ENCODE peak calls at places on chromosomes 16 and 17, in eight cellular contexts. E is PC-3, Q is thoracic aorta, A is uterus, B is heart left ventricle, Y is NB4, L is stomach, V is transverse colon. D is an unnamed sample.

GRCh38 chr17:57810740-57811632 is 38.9 kb downstream of the MRPS23 start:
- DNase-seq in V (peak), A (peak), B (peak), Q (no peak), Y (peak), E (no peak), L (no peak), D (no peak)

GRCh38 chr16:11446566-11447119 is 101.4 kb downstream of the RMI2 start:
- DNase-seq in V (no peak), B (no peak), Q (no peak), L (no peak), Y (no peak), E (no peak), A (no peak), D (no peak)

GRCh38 chr17:58785097-58785496 is 29.4 kb downstream of the PPM1E start:
- DNase-seq in E (no peak), L (no peak), A (no peak), B (no peak), Y (no peak), V (no peak), Q (no peak), D (no peak)

GRCh38 chr17:32621612-32622312 is 135.0 kb downstream of the CDK5R1 start:
- DNase-seq in V (no peak), A (no peak), Q (no peak), Y (peak), L (no peak), E (no peak), B (no peak), D (no peak)

GRCh38 chr17:48542956-48543853 is 1.7 kb downstream of the HOXB2 start:
- DNase-seq in Y (no peak), L (no peak), B (no peak), V (peak), E (peak), Q (no peak), A (peak), D (no peak)

GRCh38 chr17:57130708-57131461 is 45.8 kb downstream of the AKAP1 start:
- DNase-seq in V (peak), E (peak), B (peak), Y (peak), A (peak), L (peak), Q (peak), D (peak)

GRCh38 chr17:48907713-48908046 is 527 bp upstream of the UBE2Z start:
- DNase-seq in Q (no peak), V (no peak), B (no peak), Y (no peak), E (peak), L (no peak), A (no peak), D (no peak)

GRCh38 chr16:15958703-15959348 is 9.4 kb downstream of the ABCC1 start:
- DNase-seq in A (no peak), B (no peak), Q (no peak), E (no peak), L (no peak), V (no peak), Y (no peak), D (no peak)

GRCh38 chr16:26252598-26252997 is 560.8 kb downstream of the HS3ST4 start:
- DNase-seq in Q (no peak), A (no peak), E (no peak), L (no peak), B (no peak), V (no peak), Y (no peak), D (no peak)

GRCh38 chr17:42985225-42985624 is 4.9 kb downstream of the RUNDC1 start:
- DNase-seq in B (no peak), L (no peak), Q (no peak), V (no peak), Y (peak), E (no peak), A (no peak), D (no peak)

GRCh38 chr16:66426112-66427035 is 721 bp upstream of the BEAN1 start:
- DNase-seq in V (no peak), B (no peak), E (no peak), Y (no peak), L (no peak), A (no peak), Q (no peak), D (no peak)

GRCh38 chr16:86061318-86061695 is 162.3 kb downstream of the IRF8 start:
- DNase-seq in A (no peak), Q (no peak), B (no peak), Y (no peak), V (no peak), E (no peak), L (no peak), D (no peak)

GRCh38 chr16:4868046-4868445 is 20.8 kb downstream of the UBN1 start:
- DNase-seq in L (no peak), V (no peak), A (no peak), B (no peak), E (no peak), Y (no peak), Q (no peak), D (no peak)

GRCh38 chr16:27374231-27374793 is 27.7 kb upstream of the IL21R start:
- DNase-seq in E (no peak), V (no peak), A (no peak), Y (peak), L (no peak), Q (no peak), B (no peak), D (no peak)

GRCh38 chr16:53515811-53516210 is 12.8 kb upstream of the AKTIP start:
- DNase-seq in A (no peak), Q (no peak), E (no peak), V (no peak), Y (no peak), B (no peak), L (no peak), D (no peak)

GRCh38 chr17:35892091-35892637 is 12.0 kb upstream of the CCL5 start:
- DNase-seq in A (no peak), L (no peak), V (no peak), E (no peak), B (no peak), Y (peak), Q (no peak), D (no peak)

GRCh38 chr16:12868788-12869187 is 32.6 kb upstream of the SHISA9 start:
- DNase-seq in B (no peak), Q (no peak), Y (no peak), E (no peak), A (no peak), V (no peak), L (no peak), D (no peak)

GRCh38 chr17:58969156-58969555 is 137.5 kb downstream of the TRIM37 start:
- DNase-seq in Y (no peak), A (no peak), E (no peak), L (no peak), Q (no peak), V (no peak), B (no peak), D (no peak)

GRCh38 chr16:75931043-75931442 is 204.8 kb upstream of the CPHXL start:
- DNase-seq in E (peak), L (no peak), Q (no peak), B (no peak), V (no peak), A (no peak), Y (no peak), D (no peak)

GRCh38 chr16:57226701-57227621 is 18.1 kb upstream of the ARL2BP start:
- DNase-seq in B (no peak), Y (no peak), A (no peak), Q (no peak), E (no peak), L (no peak), V (no peak), D (no peak)

GRCh38 chr16:79723583-79724168 is 123.1 kb upstream of the MAF start:
- DNase-seq in L (peak), V (peak), A (no peak), B (no peak), Y (no peak), Q (no peak), E (no peak), D (no peak)

GRCh38 chr16:11583889-11584565 is 2.7 kb downstream of the LITAF start:
- DNase-seq in A (no peak), V (peak), B (no peak), Q (no peak), E (peak), L (peak), Y (peak), D (peak)

GRCh38 chr16:130533-131173 is 7.8 kb downstream of the NPRL3 start:
- DNase-seq in V (no peak), L (no peak), B (no peak), Q (no peak), Y (no peak), E (no peak), A (no peak), D (no peak)

GRCh38 chr17:2122641-2123302 is 67.9 kb downstream of the HIC1 start:
- DNase-seq in Q (no peak), B (peak), A (peak), L (peak), V (peak), Y (peak), E (no peak), D (no peak)

GRCh38 chr16:50547340-50547865 is 793 bp upstream of the NKD1 start:
- DNase-seq in L (peak), E (peak), V (peak), A (peak), Y (peak), B (no peak), Q (no peak), D (no peak)

GRCh38 chr17:14464741-14465140 is 163.9 kb downstream of the HS3ST3B1 start:
- DNase-seq in A (no peak), Q (no peak), Y (no peak), L (no peak), B (no peak), V (no peak), E (peak), D (no peak)

GRCh38 chr17:42526031-42526444 is 10.0 kb upstream of the NAGLU start:
- DNase-seq in B (peak), V (peak), L (no peak), E (no peak), Y (no peak), A (no peak), Q (no peak), D (no peak)

GRCh38 chr16:85648782-85649181 is 35.7 kb downstream of the GSE1 start:
- DNase-seq in Q (no peak), A (no peak), Y (no peak), V (no peak), L (no peak), E (no peak), B (no peak), D (no peak)

GRCh38 chr16:2019500-2019899 is at the start of gene NPW:
- DNase-seq in E (no peak), A (no peak), L (no peak), Y (no peak), B (no peak), V (no peak), Q (no peak), D (no peak)

GRCh38 chr16:2022723-2023097 is 3.1 kb downstream of the NPW start:
- DNase-seq in L (no peak), Y (no peak), A (no peak), E (peak), Q (no peak), V (no peak), B (no peak), D (no peak)

GRCh38 chr16:2023098-2023925 is 3.4 kb upstream of the NHERF2 start:
- DNase-seq in Q (peak), V (peak), Y (peak), L (peak), E (peak), B (peak), A (peak), D (peak)

GRCh38 chr16:2016407-2016922 is 3.1 kb upstream of the NPW start:
- DNase-seq in V (no peak), Y (peak), Q (no peak), L (no peak), B (no peak), A (no peak), E (no peak), D (no peak)

DNA sequence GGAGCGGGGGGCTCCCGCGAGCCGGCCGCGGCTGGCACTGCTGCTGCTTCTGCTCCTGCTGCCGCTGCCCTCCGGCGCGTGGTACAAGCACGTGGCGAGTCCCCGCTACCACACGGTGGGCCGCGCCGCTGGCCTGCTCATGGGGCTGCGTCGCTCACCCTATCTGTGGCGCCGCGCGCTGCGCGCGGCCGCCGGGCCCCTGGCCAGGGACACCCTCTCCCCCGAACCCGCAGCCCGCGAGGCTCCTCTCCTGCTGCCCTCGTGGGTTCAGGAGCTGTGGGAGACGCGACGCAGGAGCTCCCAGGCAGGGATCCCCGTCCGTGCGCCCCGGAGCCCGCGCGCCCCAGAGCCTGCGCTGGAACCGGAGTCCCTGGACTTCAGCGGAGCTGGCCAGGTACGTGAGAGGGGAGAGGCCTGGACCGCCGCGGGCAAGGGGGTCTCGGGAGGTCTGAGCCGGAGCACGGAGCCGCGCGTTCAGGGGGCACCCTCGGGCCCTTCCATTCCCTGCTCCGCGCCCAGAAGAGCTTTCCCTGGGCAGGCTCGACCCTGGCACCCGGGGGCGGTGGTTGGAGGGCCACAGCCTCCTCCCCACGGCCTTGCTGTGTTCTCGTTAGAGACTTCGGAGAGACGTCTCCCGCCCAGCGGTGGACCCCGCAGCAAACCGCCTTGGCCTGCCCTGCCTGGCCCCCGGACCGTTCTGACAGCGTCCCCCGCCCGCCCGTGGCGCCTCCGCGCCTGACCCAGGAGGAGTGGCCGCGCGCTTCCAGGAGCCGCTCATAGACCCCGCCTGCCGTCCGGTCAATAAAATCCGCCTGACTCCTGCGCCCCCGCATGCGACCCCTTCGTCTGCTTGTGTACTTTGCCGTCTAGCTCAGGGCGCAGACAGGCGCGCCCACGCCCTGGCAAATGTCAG is 590 bp downstream of the NPW start:
- DNase-seq in A (no peak), V (no peak), L (no peak), Y (no peak), E (no peak), B (no peak), Q (no peak), D (no peak)
- H3K4me3 ChIP-seq in A (no peak), V (no peak), L (no peak), Y (no peak), E (peak), B (peak), Q (no peak), D (no peak)

GRCh38 chr17:34725740-34726139 is 146.4 kb downstream of the TMEM132E start:
- DNase-seq in L (no peak), B (no peak), E (no peak), V (no peak), Q (no peak), Y (peak), A (no peak), D (no peak)

GRCh38 chr17:34725008-34725407 is 145.6 kb downstream of the TMEM132E start:
- DNase-seq in Y (no peak), L (no peak), B (no peak), Q (no peak), V (no peak), E (no peak), A (no peak), D (no peak)

GRCh38 chr17:34721326-34721725 is 141.9 kb downstream of the TMEM132E start:
- DNase-seq in B (no peak), A (no peak), Q (no peak), V (no peak), E (peak), L (no peak), Y (no peak), D (peak)

GRCh38 chr17:34726536-34727384 is 147.4 kb downstream of the TMEM132E start:
- DNase-seq in L (no peak), V (no peak), E (no peak), Q (no peak), B (no peak), A (no peak), Y (no peak), D (no peak)

DNA sequence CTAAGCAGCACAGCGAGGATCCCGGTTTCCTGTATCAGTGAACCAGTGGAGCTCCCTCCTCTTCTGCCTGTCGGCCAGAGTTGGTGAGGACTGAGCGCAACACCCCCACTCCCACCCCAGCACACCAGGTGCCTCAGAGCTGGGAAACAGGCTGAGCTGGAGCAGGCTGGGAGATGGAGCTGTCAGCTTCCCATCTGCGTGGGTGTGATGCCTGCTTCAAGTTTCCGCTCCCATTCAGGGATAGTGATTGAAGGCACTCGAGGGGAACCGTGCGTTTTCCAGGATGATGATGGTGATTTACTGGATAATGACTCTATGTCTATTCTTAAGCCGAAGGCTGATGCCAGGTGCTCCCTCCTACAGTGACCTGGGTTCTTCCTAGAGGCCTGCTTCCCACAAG is 144.5 kb downstream of the TMEM132E start:
- DNase-seq in Y (no peak), A (no peak), E (no peak), L (no peak), V (no peak), Q (no peak), B (no peak), D (no peak)
- TF ChIP-seq CTCF in Y (no peak), A (no peak), E (no peak), L (no peak), V (no peak), Q (no peak), B (no peak), D (no peak)

GRCh38 chr16:67668495-67669157 is 2.0 kb downstream of the C16orf86 start:
- DNase-seq in B (no peak), V (no peak), L (no peak), E (no peak), A (no peak), Q (no peak), Y (peak), D (no peak)

GRCh38 chr16:67667817-67668494 is 1.3 kb downstream of the C16orf86 start:
- DNase-seq in A (peak), L (peak), Q (peak), B (peak), E (peak), Y (peak), V (peak), D (peak)

GRCh38 chr16:67666032-67666537 is 465 bp downstream of the ENKD1 start:
- DNase-seq in L (no peak), V (peak), Y (peak), Q (no peak), A (no peak), B (no peak), E (no peak), D (no peak)

GRCh38 chr16:67666538-67667433 is at the start of the genes C16orf86 and ENKD1:
- DNase-seq in Y (peak), L (peak), A (peak), V (peak), B (peak), E (peak), Q (no peak), D (peak)

DNA sequence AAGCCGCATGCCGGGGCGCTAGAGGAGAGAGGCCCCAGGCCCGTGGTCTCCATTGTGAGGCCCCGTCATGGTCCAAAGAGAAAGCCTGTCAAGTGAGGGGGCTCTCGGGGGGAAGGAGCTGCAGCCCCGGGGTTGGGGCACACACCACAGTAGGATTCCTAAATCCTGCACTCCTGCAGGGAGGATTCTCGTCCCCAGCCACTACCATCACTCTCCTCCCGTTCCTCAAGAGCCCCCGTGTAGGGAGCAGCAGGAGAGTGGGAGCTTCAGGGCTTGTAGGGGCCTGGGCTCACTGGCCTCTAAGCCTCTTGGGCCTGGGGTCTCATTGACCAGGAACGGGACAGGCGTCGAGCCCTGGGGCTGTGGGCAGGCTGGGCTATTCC is 811 bp downstream of the C16orf86 start:
- DNase-seq in B (no peak), Y (no peak), Q (no peak), A (no peak), L (no peak), V (no peak), E (no peak), D (no peak)
- H3K4me3 ChIP-seq in B (peak), Y (peak), Q (peak), A (peak), L (peak), V (no peak), E (no peak), D (no peak)

GRCh38 chr16:71340406-71340805 is 18.1 kb upstream of the CALB2 start:
- DNase-seq in V (no peak), Y (no peak), L (no peak), A (no peak), B (no peak), Q (no peak), E (no peak), D (no peak)

GRCh38 chr16:71338632-71339031 is 19.9 kb upstream of the CALB2 start:
- DNase-seq in V (no peak), Y (no peak), A (no peak), E (no peak), Q (no peak), L (no peak), B (no peak), D (peak)

GRCh38 chr16:71337631-71338030 is 20.9 kb upstream of the CALB2 start:
- DNase-seq in B (no peak), Y (no peak), A (no peak), Q (no peak), E (no peak), L (no peak), V (no peak), D (no peak)

GRCh38 chr16:71339481-71340171 is 18.9 kb upstream of the CALB2 start:
- DNase-seq in B (no peak), A (no peak), E (no peak), Q (no peak), V (no peak), L (no peak), Y (no peak), D (peak)

DNA sequence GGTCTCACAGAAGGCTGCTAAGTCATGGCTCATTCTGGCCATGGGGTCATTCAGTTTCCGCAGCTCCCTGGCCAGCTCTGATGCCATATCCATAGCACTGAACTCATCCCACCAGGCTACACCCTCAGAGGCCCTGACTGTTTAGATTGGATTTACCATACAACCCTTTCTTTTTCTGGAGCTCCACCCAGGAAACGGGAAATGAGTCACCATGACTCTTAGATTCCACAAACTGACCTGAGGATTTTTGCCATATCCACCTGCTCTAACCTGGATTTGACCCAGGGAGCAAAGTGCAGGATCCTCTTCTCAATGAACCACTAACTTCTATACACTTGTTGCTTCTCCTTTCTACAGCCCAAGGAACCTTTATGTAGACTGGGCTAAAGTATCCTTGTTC is 20.3 kb upstream of the CALB2 start:
- DNase-seq in A (no peak), Y (no peak), B (no peak), L (no peak), E (peak), V (no peak), Q (no peak), D (peak)
- TF ChIP-seq CTCF in A (no peak), Y (no peak), B (no peak), L (no peak), E (no peak), V (no peak), Q (no peak), D (no peak)